ENCODE peak calls at places on chromosomes 1 and 21, in eight cellular contexts. Q, T, N, W, O, L, X and Z are unnamed samples.

GRCh38 chr1:94602312-94602711 is 60.8 kb upstream of the F3 start:
- DNase-seq in N (peak), X (peak), O (no peak), W (no peak), T (peak), Q (peak), L (peak), Z (peak)

GRCh38 chr1:38039386-38039933 is 7.1 kb downstream of the POU3F1 start:
- DNase-seq in N (no peak), O (no peak), T (no peak), Q (no peak), X (no peak), L (no peak), W (no peak), Z (no peak)

GRCh38 chr1:161792740-161793139 is 26.6 kb downstream of the ATF6 start:
- DNase-seq in O (no peak), Q (peak), N (peak), T (peak), L (peak), X (peak), W (peak), Z (peak)

GRCh38 chr1:178150610-178151009 is 56.7 kb downstream of the RASAL2 start:
- DNase-seq in X (no peak), Q (no peak), L (no peak), O (no peak), T (peak), N (peak), W (no peak), Z (no peak)

GRCh38 chr1:182051938-182052337 is 9.6 kb downstream of the ZNF648 start:
- DNase-seq in W (no peak), T (no peak), Q (no peak), N (peak), L (no peak), O (no peak), X (no peak), Z (no peak)

GRCh38 chr1:246008256-246008901 is 498.7 kb downstream of the SMYD3 start:
- DNase-seq in Q (no peak), O (no peak), N (no peak), W (no peak), L (no peak), X (no peak), T (no peak), Z (no peak)

GRCh38 chr1:67393240-67393639 is 37.0 kb downstream of the SERBP1 start:
- DNase-seq in L (no peak), X (no peak), Q (no peak), N (no peak), T (no peak), W (peak), O (peak), Z (no peak)

GRCh38 chr1:205204552-205204951 is 7.0 kb downstream of the DSTYK start:
- DNase-seq in Q (no peak), X (no peak), L (peak), N (peak), T (peak), W (no peak), O (no peak), Z (no peak)

GRCh38 chr1:76759950-76760349 is 107.3 kb upstream of the ST6GALNAC5 start:
- DNase-seq in T (peak), X (no peak), O (no peak), W (no peak), L (peak), Q (peak), N (peak), Z (peak)

GRCh38 chr21:33975548-33976081 is 60.0 kb upstream of the ATP5PO start:
- DNase-seq in L (peak), N (peak), W (no peak), O (no peak), T (peak), X (no peak), Q (no peak), Z (peak)

GRCh38 chr1:185200889-185201288 is 43.9 kb downstream of the SWT1 start:
- DNase-seq in Q (no peak), L (no peak), T (no peak), X (no peak), W (no peak), N (no peak), O (no peak), Z (no peak)

GRCh38 chr1:244211559-244211944 is 160.5 kb downstream of the ZBTB18 start:
- DNase-seq in L (peak), Q (peak), X (no peak), N (peak), W (no peak), T (no peak), O (no peak), Z (no peak)

GRCh38 chr1:203374023-203374422 is 23.1 kb upstream of the FMOD start:
- DNase-seq in O (no peak), Q (no peak), X (no peak), N (no peak), L (no peak), T (no peak), W (no peak), Z (no peak)

GRCh38 chr21:46158666-46159300 is 3.4 kb upstream of the FTCD start:
- DNase-seq in Q (no peak), O (peak), T (no peak), N (no peak), L (no peak), W (no peak), X (no peak), Z (no peak)

GRCh38 chr1:106619827-106620134 is 436.7 kb upstream of the PRMT6 start:
- DNase-seq in T (no peak), L (no peak), O (no peak), W (no peak), Q (no peak), N (no peak), X (no peak), Z (no peak)

GRCh38 chr1:165836664-165837482 is 9.5 kb downstream of the UCK2 start:
- DNase-seq in N (no peak), T (no peak), O (no peak), Q (no peak), X (no peak), L (no peak), W (no peak), Z (no peak)

GRCh38 chr1:188463919-188464318 is 1635.2 kb downstream of the PLA2G4A start:
- DNase-seq in W (no peak), Q (peak), T (no peak), N (no peak), O (no peak), X (no peak), L (no peak), Z (no peak)

GRCh38 chr21:45326834-45327457 is 39.3 kb upstream of the POFUT2 start:
- DNase-seq in L (no peak), W (no peak), N (no peak), X (no peak), Q (no peak), T (no peak), O (no peak), Z (no peak)

GRCh38 chr1:95124342-95124741 is 7.2 kb downstream of the TLCD4 start:
- DNase-seq in W (no peak), L (no peak), T (no peak), Q (no peak), X (no peak), O (no peak), N (no peak), Z (no peak)

GRCh38 chr1:207910678-207911354 is at the start of gene CD34:
- DNase-seq in O (no peak), W (peak), Q (no peak), N (no peak), L (peak), T (no peak), X (no peak), Z (no peak)

GRCh38 chr1:239719642-239720258 is 333.4 kb downstream of the CHRM3 start:
- DNase-seq in X (no peak), W (no peak), L (no peak), Q (no peak), O (no peak), N (no peak), T (no peak), Z (peak)

GRCh38 chr1:184945034-184945433 is 29.3 kb downstream of the NIBAN1 start:
- DNase-seq in X (no peak), N (peak), L (no peak), Q (peak), O (no peak), T (peak), W (no peak), Z (peak)

GRCh38 chr1:66919828-66920227 is 4.8 kb downstream of the DNAI4 start:
- DNase-seq in N (no peak), Q (no peak), T (no peak), O (no peak), L (no peak), X (no peak), W (no peak), Z (no peak)

GRCh38 chr1:244322791-244323521 is 128.8 kb downstream of the ADSS2 start:
- DNase-seq in T (peak), X (peak), W (peak), L (peak), N (peak), O (peak), Q (peak), Z (peak)

GRCh38 chr1:36157115-36157903 is 1.3 kb downstream of the MAP7D1 start:
- DNase-seq in W (no peak), X (no peak), L (no peak), Q (peak), O (no peak), N (no peak), T (no peak), Z (peak)

GRCh38 chr1:63728611-63729226 is 45.1 kb upstream of the ROR1 start:
- DNase-seq in T (no peak), N (no peak), X (no peak), Q (no peak), O (no peak), W (no peak), L (no peak), Z (no peak)

GRCh38 chr1:38183094-38183493 is 136.5 kb upstream of the POU3F1 start:
- DNase-seq in W (no peak), N (no peak), O (no peak), Q (no peak), T (peak), X (no peak), L (no peak), Z (no peak)

GRCh38 chr1:160924791-160925651 is 29.6 kb downstream of the ITLN2 start:
- DNase-seq in W (no peak), X (no peak), O (no peak), Q (no peak), N (no peak), T (no peak), L (no peak), Z (no peak)

DNA sequence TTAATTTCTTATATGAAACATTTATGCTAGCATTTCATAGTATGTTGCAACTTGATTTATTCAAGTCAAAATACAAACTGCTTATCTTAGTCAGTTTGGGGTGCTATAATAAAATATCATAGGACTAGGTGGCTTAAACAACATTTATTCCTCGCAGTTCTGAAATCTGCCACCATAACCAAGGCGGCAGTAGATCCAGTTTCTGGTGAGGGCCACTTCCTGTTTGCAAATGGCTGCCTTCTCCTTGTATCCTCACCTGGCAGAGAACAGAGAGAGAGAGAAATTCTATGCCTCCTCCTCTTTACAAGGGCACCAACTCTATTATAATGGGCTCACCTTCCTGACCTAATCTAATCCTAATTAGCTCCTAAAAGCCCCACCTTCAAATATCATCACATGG is 76.1 kb upstream of the RGS2 start:
- DNase-seq in O (no peak), Q (no peak), L (no peak), N (peak), W (no peak), X (no peak), T (no peak), Z (peak)
- TF ChIP-seq CTCF in O (no peak), Q (peak), L (peak), N (peak), W (no peak), X (no peak), T (no peak), Z (no peak)

GRCh38 chr1:107786214-107786842 is 178.7 kb downstream of the VAV3 start:
- DNase-seq in T (no peak), Q (no peak), X (no peak), O (no peak), W (no peak), L (no peak), N (no peak), Z (no peak)
- H3K4me3 ChIP-seq in T (no peak), Q (no peak), X (no peak), O (no peak), W (no peak), L (no peak), N (no peak), Z (no peak)

GRCh38 chr1:44608141-44608540 is 66.1 kb downstream of the TMEM53 start:
- DNase-seq in L (peak), O (no peak), Q (no peak), T (no peak), W (no peak), N (no peak), X (no peak), Z (peak)
- TF ChIP-seq CTCF in L (peak), O (no peak), Q (peak), T (no peak), W (no peak), N (peak), X (peak), Z (peak)

GRCh38 chr1:26169201-26169600 is 438 bp upstream of the C1orf232 start:
- DNase-seq in O (no peak), T (no peak), X (no peak), N (no peak), Q (no peak), W (no peak), L (no peak), Z (no peak)
- H3K4me3 ChIP-seq in O (peak), T (peak), X (peak), N (peak), Q (no peak), W (peak), L (peak), Z (peak)

DNA sequence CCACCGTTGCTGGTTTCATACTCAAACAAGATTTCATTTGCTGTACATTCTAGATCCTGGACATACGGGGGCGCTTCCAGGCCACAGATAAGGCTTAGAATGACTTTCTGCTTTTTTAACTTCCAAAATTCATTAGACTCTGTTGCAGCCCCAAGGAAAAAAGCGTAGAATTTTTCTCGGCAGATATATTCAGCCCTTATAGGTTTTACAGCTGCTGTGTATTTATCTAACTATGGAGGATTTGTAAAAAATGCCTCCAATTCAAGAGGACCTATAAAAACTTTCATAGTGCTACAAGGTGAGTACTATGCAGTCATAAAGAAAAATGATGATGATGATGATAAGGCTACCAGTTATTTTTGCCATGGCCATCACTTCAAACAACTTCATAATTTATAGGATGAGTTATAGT is 51.6 kb downstream of the SLC30A10 start:
- DNase-seq in Q (no peak), O (no peak), W (no peak), N (no peak), X (no peak), T (peak), L (peak), Z (peak)
- TF ChIP-seq CTCF in Q (peak), O (no peak), W (no peak), N (no peak), X (peak), T (peak), L (no peak), Z (peak)

GRCh38 chr1:84170171-84170570 is 26.1 kb downstream of the PRKACB start:
- DNase-seq in O (no peak), N (no peak), T (no peak), W (no peak), Q (no peak), X (no peak), L (no peak), Z (no peak)

GRCh38 chr1:84171471-84171870 is 27.4 kb downstream of the PRKACB start:
- DNase-seq in Q (no peak), T (no peak), W (no peak), X (no peak), O (no peak), N (no peak), L (peak), Z (no peak)

GRCh38 chr1:84168783-84169182 is 24.7 kb downstream of the PRKACB start:
- DNase-seq in L (no peak), X (no peak), T (no peak), O (no peak), N (no peak), W (no peak), Q (no peak), Z (no peak)

GRCh38 chr1:84174051-84174556 is 30.0 kb downstream of the PRKACB start:
- DNase-seq in O (no peak), T (peak), N (peak), X (peak), L (peak), W (no peak), Q (peak), Z (no peak)
- H3K4me3 ChIP-seq in O (no peak), T (no peak), N (no peak), X (no peak), L (no peak), W (no peak), Q (no peak), Z (no peak)

GRCh38 chr21:42107881-42108553 is 36.9 kb downstream of the UMODL1 start:
- DNase-seq in O (peak), W (peak), N (peak), X (peak), L (peak), Q (peak), T (peak), Z (peak)
- TF ChIP-seq CTCF in O (peak), W (no peak), N (peak), X (peak), L (peak), Q (peak), T (peak), Z (peak)

DNA sequence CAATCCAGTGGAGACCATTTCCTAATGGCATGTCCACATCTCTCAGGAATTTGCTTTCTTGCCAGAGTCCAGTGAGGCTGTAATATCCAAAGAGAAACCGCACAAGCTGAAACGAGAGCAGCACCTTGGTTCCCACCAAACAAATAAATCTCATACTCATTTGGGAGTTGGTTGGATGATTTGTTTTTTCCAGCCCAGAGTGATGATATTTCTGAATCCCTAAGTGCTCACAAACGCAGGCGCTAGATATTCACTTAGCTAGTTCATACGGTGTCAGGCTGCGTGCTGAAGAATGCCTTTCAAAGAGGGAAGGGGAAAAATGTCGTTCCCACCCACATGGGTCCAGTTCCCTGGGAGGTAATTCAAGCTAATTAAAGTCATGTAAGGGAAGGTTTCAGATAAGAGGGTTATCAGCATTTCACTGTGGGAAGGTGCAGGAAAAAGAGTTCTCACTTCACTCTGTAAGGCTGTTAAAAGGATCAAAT is 19.6 kb downstream of the DPT start:
- DNase-seq in T (peak), L (peak), N (peak), W (no peak), O (peak), Q (peak), X (peak), Z (no peak)
- H3K4me3 ChIP-seq in T (no peak), L (no peak), N (no peak), W (no peak), O (no peak), Q (no peak), X (no peak), Z (no peak)